ENCODE peak calls at places on chromosomes 7 and 10, in nine cellular contexts. U is HT-29; S is GM12865; W is left cardiac atrium; D is RKO; T is lower lobe of right lung; B is GM12891; Y is activated CD4-positive, alpha-beta T cell treated with anti-CD3 and anti-CD28 coated beads for 48 hours; L is psoas muscle. N is an unnamed sample.

GRCh38 chr7:24566274-24566673 is 7.0 kb upstream of the PALS2 start:
- DNase-seq in U (no peak), S (no peak), W (no peak), D (no peak), T (no peak), B (no peak), Y (no peak), L (no peak), N (no peak)

GRCh38 chr7:142371586-142372377 is 113.9 kb upstream of the PRSS58 start:
- DNase-seq in U (no peak), S (no peak), W (no peak), D (no peak), T (no peak), B (no peak), Y (no peak), L (no peak), N (no peak)

GRCh38 chr7:47288060-47288459 is 293.9 kb downstream of the TNS3 start:
- DNase-seq in U (no peak), S (no peak), W (peak; percentile 51), D (no peak), T (no peak), B (no peak), Y (no peak), L (no peak), N (no peak)

GRCh38 chr7:100483101-100483727 is 513 bp upstream of the NYAP1 start:
- DNase-seq in U (peak; percentile 58), S (peak; percentile 82), W (peak; percentile 74), D (peak; percentile 64), T (peak; percentile 81), B (peak; percentile 82), Y (peak; percentile 87), L (peak; percentile 84), N (no peak)

GRCh38 chr7:71385362-71385761 is 253.4 kb downstream of the GALNT17 start:
- DNase-seq in U (no peak), S (no peak), W (no peak), D (no peak), T (no peak), B (no peak), Y (no peak), L (no peak), N (no peak)

GRCh38 chr7:47520408-47520807 is 61.5 kb downstream of the TNS3 start:
- DNase-seq in U (no peak), S (no peak), W (peak; percentile 75), D (no peak), T (no peak), B (no peak), Y (no peak), L (peak; percentile 77), N (peak; percentile 52)

GRCh38 chr10:95445837-95446347 is 115.3 kb downstream of the SORBS1 start:
- DNase-seq in U (peak; percentile 74), S (peak; percentile 81), W (peak; percentile 41), D (peak; percentile 85), T (peak; percentile 53), B (peak; percentile 37), Y (peak; percentile 48), L (peak; percentile 71), N (peak; percentile 60)

GRCh38 chr10:125005312-125006187 is 63.6 kb downstream of the ZRANB1 start:
- DNase-seq in U (no peak), S (no peak), W (no peak), D (no peak), T (peak; percentile 28), B (no peak), Y (no peak), L (no peak), N (no peak)

GRCh38 chr10:72935358-72935757 is 19.2 kb downstream of the PLA2G12B start:
- DNase-seq in U (peak; percentile 9), S (no peak), W (no peak), D (peak; percentile 66), T (no peak), B (no peak), Y (no peak), L (no peak), N (no peak)

GRCh38 chr10:114320249-114321116 is 81.4 kb downstream of the VWA2 start:
- DNase-seq in U (peak; percentile 56), S (no peak), W (peak; percentile 48), D (no peak), T (no peak), B (no peak), Y (no peak), L (no peak), N (no peak)

GRCh38 chr10:126205482-126206210 is 182.6 kb downstream of the ADAM12 start:
- DNase-seq in U (no peak), S (no peak), W (no peak), D (no peak), T (no peak), B (no peak), Y (no peak), L (no peak), N (no peak)

GRCh38 chr10:34548466-34548865 is 266.6 kb downstream of the PARD3 start:
- DNase-seq in U (no peak), S (no peak), W (no peak), D (no peak), T (no peak), B (no peak), Y (no peak), L (no peak), N (no peak)

GRCh38 chr7:24786306-24786705 is 29.0 kb upstream of the GSDME start:
- DNase-seq in U (no peak), S (no peak), W (no peak), D (no peak), T (no peak), B (no peak), Y (no peak), L (no peak), N (no peak)

GRCh38 chr7:122675011-122675410 is 23.9 kb downstream of the RNF133 start:
- DNase-seq in U (no peak), S (no peak), W (no peak), D (no peak), T (no peak), B (no peak), Y (no peak), L (no peak), N (no peak)

GRCh38 chr7:19133891-19134290 is 11.3 kb downstream of the FERD3L start:
- DNase-seq in U (no peak), S (no peak), W (no peak), D (no peak), T (no peak), B (no peak), Y (no peak), L (no peak), N (no peak)

GRCh38 chr10:56296626-56297025 is 64.4 kb downstream of the ZWINT start:
- DNase-seq in U (no peak), S (no peak), W (no peak), D (no peak), T (no peak), B (no peak), Y (no peak), L (no peak), N (no peak)

GRCh38 chr7:129665013-129665401 is 53.5 kb downstream of the NRF1 start:
- DNase-seq in U (no peak), S (no peak), W (peak; percentile 26), D (peak; percentile 86), T (no peak), B (no peak), Y (no peak), L (no peak), N (peak; percentile 99)

GRCh38 chr7:66013938-66014337 is 31.9 kb upstream of the GUSB start:
- DNase-seq in U (peak; percentile 73), S (peak; percentile 46), W (peak; percentile 32), D (peak; percentile 33), T (peak; percentile 60), B (no peak), Y (peak; percentile 3), L (no peak), N (peak; percentile 39)

GRCh38 chr10:75029874-75030273 is 81.6 kb upstream of the SAMD8 start:
- DNase-seq in U (no peak), S (no peak), W (peak; percentile 41), D (no peak), T (no peak), B (no peak), Y (no peak), L (no peak), N (no peak)

GRCh38 chr10:91944880-91945630 is 21.5 kb downstream of the BTAF1 start:
- DNase-seq in U (no peak), S (peak; percentile 47), W (no peak), D (peak; percentile 67), T (no peak), B (no peak), Y (peak; percentile 25), L (no peak), N (peak; percentile 8)

GRCh38 chr10:3911713-3912442 is 126.9 kb upstream of the KLF6 start:
- DNase-seq in U (no peak), S (no peak), W (no peak), D (no peak), T (no peak), B (no peak), Y (no peak), L (no peak), N (no peak)

GRCh38 chr7:152126741-152127140 is 101.3 kb downstream of the GALNT11 start:
- DNase-seq in U (no peak), S (no peak), W (no peak), D (no peak), T (no peak), B (no peak), Y (no peak), L (no peak), N (no peak)

GRCh38 chr10:32237644-32238345 is 109.2 kb downstream of the EPC1 start:
- DNase-seq in U (no peak), S (no peak), W (no peak), D (no peak), T (no peak), B (no peak), Y (no peak), L (no peak), N (peak; percentile 82)

GRCh38 chr10:88091490-88092061 is 228.2 kb downstream of the PTEN start:
- DNase-seq in U (no peak), S (peak; percentile 98), W (no peak), D (no peak), T (peak; percentile 52), B (peak; percentile 38), Y (peak; percentile 84), L (no peak), N (no peak)

GRCh38 chr10:132396495-132397035 is 435 bp upstream of the PWWP2B start:
- DNase-seq in U (peak; percentile 50), S (peak; percentile 41), W (peak; percentile 75), D (peak; percentile 53), T (peak; percentile 86), B (peak; percentile 80), Y (peak; percentile 67), L (peak; percentile 89), N (no peak)

GRCh38 chr10:60732240-60733188 is 45.8 kb upstream of the CDK1 start:
- DNase-seq in U (peak; percentile 71), S (peak; percentile 21), W (peak; percentile 18), D (no peak), T (peak; percentile 55), B (no peak), Y (peak; percentile 17), L (peak; percentile 51), N (no peak)

GRCh38 chr7:99665312-99665759 is 14.5 kb downstream of the CYP3A5 start:
- DNase-seq in U (no peak), S (no peak), W (no peak), D (no peak), T (no peak), B (no peak), Y (peak; percentile 31), L (no peak), N (no peak)